ENCODE peak calls at places on chromosomes 1 and 21, in seven cellular contexts. M is tibial nerve, W is A549, Y is ovary, B is K562, U is transverse colon, D is stomach. K is an unnamed sample.
A peak's percentile ranks its signal among the peaks of the same experiment; 100 is the strongest.

GRCh38 chr1:158022554-158023278 is 29.3 kb downstream of the KIRREL1 start:
- DNase-seq in M (peak; percentile 54), W (no peak), Y (no peak), B (no peak), U (no peak), D (no peak), K (peak; percentile 79)

GRCh38 chr1:101781437-101781836 is 215.3 kb downstream of the OLFM3 start:
- DNase-seq in M (no peak), W (no peak), Y (no peak), B (no peak), U (no peak), D (no peak), K (no peak)

GRCh38 chr1:41955461-41956159 is 36.9 kb upstream of the HIVEP3 start:
- DNase-seq in M (no peak), W (peak; percentile 25), Y (no peak), B (no peak), U (no peak), D (no peak), K (no peak)

GRCh38 chr21:28633803-28634572 is 358.7 kb downstream of the LTN1 start:
- DNase-seq in M (no peak), W (no peak), Y (no peak), B (no peak), U (no peak), D (no peak), K (no peak)

GRCh38 chr1:51906306-51907078 is 28.0 kb upstream of the NRDC start:
- DNase-seq in M (no peak), W (no peak), Y (no peak), B (no peak), U (no peak), D (no peak), K (no peak)

GRCh38 chr1:93328809-93329477 is 16.8 kb upstream of the DR1 start:
- DNase-seq in M (no peak), W (no peak), Y (no peak), B (no peak), U (peak; percentile 18), D (no peak), K (no peak)

GRCh38 chr1:235511470-235512240 is 7.4 kb upstream of the B3GALNT2 start:
- DNase-seq in M (no peak), W (no peak), Y (no peak), B (no peak), U (no peak), D (no peak), K (no peak)

GRCh38 chr1:44636067-44636466 is 38.2 kb downstream of the TMEM53 start:
- DNase-seq in M (no peak), W (no peak), Y (no peak), B (no peak), U (no peak), D (no peak), K (no peak)

GRCh38 chr1:85465791-85466134 is 804 bp upstream of the DDAH1 start:
- DNase-seq in M (no peak), W (no peak), Y (no peak), B (no peak), U (no peak), D (no peak), K (no peak)

GRCh38 chr1:5907386-5907785 is 84.8 kb downstream of the NPHP4 start:
- DNase-seq in M (no peak), W (no peak), Y (no peak), B (no peak), U (no peak), D (no peak), K (no peak)

GRCh38 chr1:156414440-156415064 is 45.5 kb downstream of the RHBG start:
- DNase-seq in M (no peak), W (no peak), Y (no peak), B (peak; percentile 78), U (no peak), D (no peak), K (no peak)

GRCh38 chr1:157496121-157496526 is 56.2 kb downstream of the FCRL5 start:
- DNase-seq in M (peak; percentile 64), W (no peak), Y (no peak), B (peak; percentile 53), U (no peak), D (no peak), K (no peak)

GRCh38 chr1:235122348-235122747 is 6.3 kb downstream of the TOMM20 start:
- DNase-seq in M (no peak), W (no peak), Y (no peak), B (no peak), U (no peak), D (no peak), K (no peak)

GRCh38 chr1:22729400-22729773 is 18.7 kb downstream of the EPHB2 start:
- DNase-seq in M (no peak), W (no peak), Y (no peak), B (no peak), U (no peak), D (no peak), K (no peak)

GRCh38 chr1:200040516-200041138 is 13.1 kb downstream of the NR5A2 start:
- DNase-seq in M (no peak), W (no peak), Y (no peak), B (no peak), U (peak; percentile 73), D (no peak), K (no peak)

GRCh38 chr1:235327559-235328270 is at the start of gene ARID4B:
- DNase-seq in M (no peak), W (peak; percentile 31), Y (peak; percentile 89), B (peak; percentile 94), U (no peak), D (peak; percentile 83), K (no peak)

GRCh38 chr1:211831558-211832323 is 1.2 kb upstream of the LPGAT1 start:
- DNase-seq in M (no peak), W (no peak), Y (no peak), B (no peak), U (no peak), D (no peak), K (no peak)

GRCh38 chr1:156692958-156693857 is 12.2 kb downstream of the CRABP2 start:
- DNase-seq in M (no peak), W (no peak), Y (no peak), B (peak; percentile 81), U (peak; percentile 22), D (peak; percentile 56), K (no peak)

GRCh38 chr21:30717105-30717504 is 1.5 kb downstream of the KRTAP21-3 start:
- DNase-seq in M (no peak), W (no peak), Y (no peak), B (no peak), U (no peak), D (no peak), K (no peak)

GRCh38 chr1:32729254-32730046 is 26.9 kb upstream of the SYNC start:
- DNase-seq in M (no peak), W (peak; percentile 65), Y (no peak), B (peak; percentile 33), U (no peak), D (no peak), K (no peak)

GRCh38 chr1:245933431-245934042 is 573.5 kb downstream of the SMYD3 start:
- DNase-seq in M (no peak), W (no peak), Y (no peak), B (peak; percentile 31), U (no peak), D (no peak), K (no peak)

GRCh38 chr1:107807405-107807804 is 157.6 kb downstream of the VAV3 start:
- DNase-seq in M (no peak), W (no peak), Y (no peak), B (no peak), U (no peak), D (no peak), K (no peak)

GRCh38 chr1:21149862-21150432 is 26.8 kb downstream of the EIF4G3 start:
- DNase-seq in M (no peak), W (peak; percentile 41), Y (no peak), B (no peak), U (no peak), D (no peak), K (peak; percentile 72)

GRCh38 chr1:117312453-117313138 is 54.7 kb upstream of the MAN1A2 start:
- DNase-seq in M (no peak), W (peak; percentile 28), Y (no peak), B (peak; percentile 37), U (no peak), D (no peak), K (no peak)

GRCh38 chr21:39388038-39388810 is 39.3 kb upstream of the HMGN1 start:
- DNase-seq in M (peak; percentile 87), W (peak; percentile 72), Y (peak; percentile 95), B (peak; percentile 93), U (peak; percentile 94), D (peak; percentile 94), K (peak; percentile 94)

GRCh38 chr1:111190931-111191451 is 9.5 kb downstream of the DENND2D start:
- DNase-seq in M (peak; percentile 41), W (no peak), Y (no peak), B (no peak), U (no peak), D (no peak), K (no peak)

GRCh38 chr1:111191496-111191895 is 8.9 kb downstream of the DENND2D start:
- DNase-seq in M (no peak), W (no peak), Y (no peak), B (no peak), U (no peak), D (no peak), K (no peak)

GRCh38 chr1:111192074-111192473 is 8.4 kb downstream of the DENND2D start:
- DNase-seq in M (no peak), W (no peak), Y (no peak), B (no peak), U (no peak), D (no peak), K (no peak)

GRCh38 chr1:111193712-111194480 is 6.5 kb downstream of the DENND2D start:
- DNase-seq in M (no peak), W (no peak), Y (no peak), B (no peak), U (peak; percentile 46), D (no peak), K (no peak)

GRCh38 chr1:111192643-111193519 is 7.6 kb downstream of the DENND2D start:
- DNase-seq in M (no peak), W (no peak), Y (no peak), B (no peak), U (no peak), D (no peak), K (no peak)
- TF ChIP-seq EP300 in M (no peak), W (no peak), Y (no peak), B (no peak), U (no peak), D (no peak), K (no peak)

DNA sequence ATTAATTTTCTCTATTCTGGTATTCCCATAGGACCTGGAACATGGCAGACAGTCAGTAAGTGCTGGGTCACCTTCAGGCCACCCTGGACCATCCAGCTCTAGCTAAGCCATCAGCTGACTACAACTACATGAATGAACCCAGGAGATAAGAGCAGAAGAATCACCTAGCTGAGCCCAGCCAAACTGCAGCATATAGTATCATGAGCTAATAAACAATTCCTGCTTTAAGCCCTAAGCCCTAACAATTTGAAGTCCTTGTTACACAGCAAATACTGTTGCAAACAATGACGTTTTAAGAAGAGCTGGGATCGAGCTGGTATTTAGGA is 14.2 kb upstream of the CITED4 start:
- DNase-seq in M (no peak), W (no peak), Y (no peak), B (peak; percentile 60), U (no peak), D (no peak), K (no peak)
- H3K27ac ChIP-seq in M (no peak overlapping the region), W (peak overlapping the region; percentile 86), Y (no peak overlapping the region), B (peak overlapping the region; percentile 44), U (peak overlapping the region; percentile 3), D (peak overlapping the region; percentile 45), K (peak overlapping the region; percentile 67)

GRCh38 chr1:218433744-218434143 is 88.6 kb downstream of the TGFB2 start:
- DNase-seq in M (no peak), W (no peak), Y (no peak), B (no peak), U (no peak), D (no peak), K (no peak)
- TF ChIP-seq EP300 in M (no peak), W (no peak), Y (no peak), B (no peak), U (no peak), D (no peak), K (peak; percentile 26)

GRCh38 chr1:150627821-150628410 is 1.5 kb downstream of the ENSA start:
- DNase-seq in M (no peak), W (no peak), Y (no peak), B (no peak), U (no peak), D (no peak), K (no peak)
- H3K27ac ChIP-seq in M (peak overlapping the region; percentile 32), W (peak overlapping the region; percentile 95), Y (no peak overlapping the region), B (peak overlapping the region; percentile 92), U (peak overlapping the region; percentile 99), D (peak overlapping the region; percentile 98), K (peak overlapping the region; percentile 93)

K was measured in sigmoid colon.